ENCODE peak calls at places on chromosome 14, in five cellular contexts. W, L, O, Q and Y are unnamed samples.

GRCh38 chr14:60622210-60622919 is 26.9 kb downstream of the SIX1 start:
- DNase-seq in W (no peak), L (no peak), O (no peak), Q (no peak), Y (peak; percentile 41)

GRCh38 chr14:33737446-33737845 is 213.4 kb downstream of the EGLN3 start:
- DNase-seq in W (no peak), L (no peak), O (no peak), Q (no peak), Y (no peak)

GRCh38 chr14:22472935-22473854 is 115.8 kb downstream of the DAD1 start:
- DNase-seq in W (peak; percentile 33), L (no peak), O (peak; percentile 30), Q (peak; percentile 65), Y (peak; percentile 60)

GRCh38 chr14:88002421-88002820 is 2.5 kb upstream of the GPR65 start:
- DNase-seq in W (no peak), L (no peak), O (no peak), Q (peak; percentile 35), Y (no peak)

GRCh38 chr14:87966816-87967215 is 26.2 kb downstream of the GALC start:
- DNase-seq in W (no peak), L (no peak), O (no peak), Q (no peak), Y (no peak)

GRCh38 chr14:75399819-75400678 is 27.8 kb upstream of the JDP2 start:
- DNase-seq in W (no peak), L (peak; percentile 92), O (peak; percentile 60), Q (peak; percentile 99), Y (no peak)

GRCh38 chr14:74583689-74584434 is 28.2 kb downstream of the LTBP2 start:
- DNase-seq in W (no peak), L (no peak), O (no peak), Q (no peak), Y (no peak)

GRCh38 chr14:105173901-105174894 is 5.6 kb upstream of the JAG2 start:
- DNase-seq in W (no peak), L (no peak), O (no peak), Q (no peak), Y (no peak)

GRCh38 chr14:66056926-66057552 is 429.1 kb upstream of the CCDC196 start:
- DNase-seq in W (no peak), L (no peak), O (no peak), Q (no peak), Y (no peak)

GRCh38 chr14:93082576-93083001 is 33.1 kb downstream of the ITPK1 start:
- DNase-seq in W (no peak), L (no peak), O (no peak), Q (no peak), Y (no peak)

GRCh38 chr14:92505826-92506225 is 7.8 kb upstream of the RIN3 start:
- DNase-seq in W (no peak), L (no peak), O (no peak), Q (no peak), Y (no peak)

GRCh38 chr14:26319139-26319864 is 278.5 kb downstream of the NOVA1 start:
- DNase-seq in W (no peak), L (no peak), O (no peak), Q (no peak), Y (no peak)

GRCh38 chr14:89509891-89510290 is 92.9 kb upstream of the FOXN3 start:
- DNase-seq in W (no peak), L (no peak), O (no peak), Q (no peak), Y (peak; percentile 63)

GRCh38 chr14:74655597-74656389 is 43.8 kb upstream of the LTBP2 start:
- DNase-seq in W (no peak), L (no peak), O (no peak), Q (no peak), Y (no peak)

GRCh38 chr14:54294802-54295201 is 102.0 kb upstream of the CDKN3 start:
- DNase-seq in W (no peak), L (no peak), O (no peak), Q (no peak), Y (no peak)

GRCh38 chr14:54291491-54292191 is 105.2 kb upstream of the CDKN3 start:
- DNase-seq in W (no peak), L (no peak), O (no peak), Q (no peak), Y (peak; percentile 79)
- H3K27ac ChIP-seq in W (no peak overlapping the region), L (no peak overlapping the region), O (no peak overlapping the region), Q (no peak overlapping the region), Y (peak overlapping the region; percentile 72)

GRCh38 chr14:24266344-24267244 is 3.6 kb upstream of the TGM1 start:
- DNase-seq in W (no peak), L (no peak), O (no peak), Q (no peak), Y (no peak)
- H3K36me3 ChIP-seq in W (no peaks in the 10 kb centered on the region), L (peaks cover 64% of the 10 kb centered on the region), O (peaks cover 31% of the 10 kb centered on the region), Q (no peaks in the 10 kb centered on the region), Y (no peaks in the 10 kb centered on the region)

GRCh38 chr14:24032727-24033418 is 18.9 kb upstream of the CARMIL3 start:
- DNase-seq in W (no peak), L (no peak), O (no peak), Q (peak; percentile 71), Y (peak; percentile 95)
- H3K27ac ChIP-seq in W (no peak overlapping the region), L (no peak overlapping the region), O (no peak overlapping the region), Q (peak overlapping the region; percentile 28), Y (no peak overlapping the region)

GRCh38 chr14:99508896-99509629 is 27.9 kb downstream of the CCNK start:
- DNase-seq in W (no peak), L (no peak), O (no peak), Q (peak; percentile 91), Y (no peak)
- H3K36me3 ChIP-seq in W (no peaks in the 10 kb centered on the region), L (peaks cover 97% of the 10 kb centered on the region), O (peaks cover 73% of the 10 kb centered on the region), Q (no peaks in the 10 kb centered on the region), Y (peaks cover 35% of the 10 kb centered on the region)

GRCh38 chr14:68784995-68785816 is 7.7 kb downstream of the ZFP36L1 start:
- DNase-seq in W (no peak), L (no peak), O (no peak), Q (peak; percentile 37), Y (no peak)

GRCh38 chr14:68782091-68782981 is 10.5 kb downstream of the ZFP36L1 start:
- DNase-seq in W (no peak), L (no peak), O (no peak), Q (no peak), Y (no peak)

GRCh38 chr14:68783408-68784297 is 9.2 kb downstream of the ZFP36L1 start:
- DNase-seq in W (no peak), L (no peak), O (no peak), Q (peak; percentile 95), Y (no peak)

GRCh38 chr14:68785817-68786490 is 6.9 kb downstream of the ZFP36L1 start:
- DNase-seq in W (no peak), L (no peak), O (no peak), Q (peak; percentile 72), Y (peak; percentile 68)

DNA sequence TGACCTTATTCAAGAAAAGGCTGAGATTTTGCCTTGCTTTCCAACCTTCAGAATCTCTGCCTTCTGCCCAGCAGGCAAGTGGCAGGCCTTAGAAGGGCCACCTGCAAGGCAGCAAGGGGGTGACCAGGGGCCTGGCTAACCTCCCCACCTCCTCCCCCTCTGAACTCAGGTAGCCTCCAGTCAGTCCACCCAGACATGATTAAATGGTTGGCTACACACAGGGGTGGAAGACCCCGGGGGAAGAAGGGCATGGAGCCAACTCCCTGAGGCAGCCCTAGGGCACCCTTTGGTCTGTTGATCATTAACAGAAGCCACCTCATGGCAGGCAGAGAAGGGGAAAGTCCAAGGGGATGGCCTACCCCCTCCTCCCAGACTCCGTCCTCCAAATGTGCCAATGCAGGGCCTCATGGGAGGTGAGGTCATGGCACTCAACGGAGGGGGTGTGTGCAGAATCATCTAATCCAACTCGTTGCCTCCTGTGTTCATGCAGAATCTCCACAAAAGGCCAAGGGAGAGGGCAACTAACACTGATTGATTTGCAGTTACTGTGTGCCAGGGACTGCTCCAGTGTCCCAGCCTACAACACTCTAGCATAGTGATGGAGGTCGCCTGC is 8.5 kb downstream of the ZFP36L1 start:
- DNase-seq in W (no peak), L (no peak), O (no peak), Q (peak; percentile 98), Y (no peak)
- H3K27ac ChIP-seq in W (no peak overlapping the region), L (peak overlapping the region; percentile 38), O (peak overlapping the region; percentile 44), Q (peak overlapping the region; percentile 98), Y (no peak overlapping the region)

GRCh38 chr14:58313699-58314098 is 15.3 kb downstream of the ARID4A start:
- DNase-seq in W (no peak), L (no peak), O (no peak), Q (no peak), Y (no peak)

DNA sequence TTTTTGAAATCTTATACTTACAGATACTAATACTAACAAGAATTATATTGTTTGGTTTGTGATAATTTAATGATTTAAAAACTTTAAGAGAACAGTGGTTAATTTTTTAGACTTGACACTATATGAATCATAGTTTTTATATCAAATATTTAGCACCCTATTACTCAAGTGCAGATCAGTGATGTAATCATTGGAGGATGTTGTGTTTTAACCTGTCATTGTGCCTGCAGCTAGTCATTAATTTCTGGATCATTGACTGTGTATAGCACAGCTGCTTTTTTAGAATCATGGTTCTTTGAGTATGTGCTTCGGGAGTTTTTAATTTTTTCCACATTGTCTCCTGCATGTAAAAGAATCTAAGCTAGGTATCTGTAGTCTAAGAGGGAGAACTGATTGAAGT is 17.3 kb downstream of the ARID4A start:
- DNase-seq in W (no peak), L (no peak), O (no peak), Q (no peak), Y (no peak)
- H3K36me3 ChIP-seq in W (no peaks in the 10 kb centered on the region), L (peaks cover 74% of the 10 kb centered on the region), O (peaks cover 26% of the 10 kb centered on the region), Q (no peaks in the 10 kb centered on the region), Y (peaks cover 5% of the 10 kb centered on the region)